ENCODE peak calls at places on chromosome 11, in seven cellular contexts. L is KG1; Q is stimulated activated CD4-positive, alpha-beta T cell treated with anti-CD3 and anti-CD28 coated beads, Interleukin-15, amount 100 ng/mL, for 24 hours; R is suprapubic skin; Y is HFFc6; S is spleen; C is endodermal cell. P is an unnamed sample.

GRCh38 chr11:122170815-122171475 is 54.9 kb upstream of the BLID start:
- DNase-seq in S (no peak), R (no peak), L (no peak), Y (peak; percentile 86), Q (peak; percentile 11), C (no peak), P (no peak)

GRCh38 chr11:66418168-66418985 is 2.5 kb upstream of the NPAS4 start:
- DNase-seq in Q (peak; percentile 87), R (no peak), C (peak; percentile 96), S (no peak), Y (peak; percentile 97), L (peak; percentile 64), P (peak; percentile 59)

GRCh38 chr11:110130642-110131238 is 37.5 kb downstream of the ZC3H12C start:
- DNase-seq in R (no peak), Y (no peak), C (peak; percentile 67), L (no peak), Q (no peak), S (no peak), P (no peak)

GRCh38 chr11:61699737-61700160 is 19.6 kb downstream of the DAGLA start:
- DNase-seq in C (no peak), Y (no peak), Q (no peak), R (no peak), L (no peak), S (no peak), P (no peak)

GRCh38 chr11:19472679-19473078 is 231.9 kb upstream of the E2F8 start:
- DNase-seq in C (no peak), S (no peak), Q (no peak), Y (no peak), R (no peak), L (no peak), P (no peak)

GRCh38 chr11:77065878-77066228 is 918 bp upstream of the CAPN5 start:
- DNase-seq in Q (peak; percentile 28), Y (peak; percentile 53), C (no peak), L (no peak), R (peak; percentile 78), S (no peak), P (no peak)

GRCh38 chr11:816433-816779 is 2.3 kb upstream of the PNPLA2 start:
- DNase-seq in S (no peak), Q (peak; percentile 46), L (no peak), R (no peak), C (peak; percentile 71), Y (no peak), P (no peak)

GRCh38 chr11:66100272-66101037 is 30.4 kb downstream of the PACS1 start:
- DNase-seq in Y (no peak), S (peak; percentile 93), C (no peak), R (peak; percentile 74), L (no peak), Q (peak; percentile 73), P (peak; percentile 54)

GRCh38 chr11:127627629-127628462 is 627.3 kb upstream of the KIRREL3 start:
- DNase-seq in L (no peak), R (no peak), C (no peak), S (no peak), Y (no peak), Q (no peak), P (no peak)

GRCh38 chr11:126355926-126356897 is 726 bp downstream of the ST3GAL4 start:
- DNase-seq in R (peak; percentile 71), C (peak; percentile 74), L (no peak), S (peak; percentile 85), Q (peak; percentile 36), Y (peak; percentile 55), P (peak; percentile 49)

GRCh38 chr11:77821349-77821851 is 456 bp downstream of the AAMDC start:
- DNase-seq in S (peak; percentile 81), Y (peak; percentile 32), R (peak; percentile 69), C (no peak), L (no peak), Q (peak; percentile 23), P (no peak)

GRCh38 chr11:38582756-38583155 is 1984.7 kb upstream of the RAG2 start:
- DNase-seq in Q (no peak), L (no peak), R (no peak), C (no peak), Y (no peak), S (no peak), P (no peak)

GRCh38 chr11:90391756-90392155 is 168.9 kb upstream of the CHORDC1 start:
- DNase-seq in R (no peak), L (no peak), C (no peak), Q (no peak), S (no peak), Y (no peak), P (no peak)

GRCh38 chr11:76664578-76665061 is 5.9 kb downstream of the LRRC32 start:
- DNase-seq in L (no peak), C (peak; percentile 46), S (peak; percentile 85), Y (no peak), R (peak; percentile 55), Q (peak; percentile 29), P (no peak)

GRCh38 chr11:102685311-102685710 is 20.3 kb downstream of the MMP27 start:
- DNase-seq in Q (no peak), S (no peak), C (no peak), Y (no peak), L (no peak), R (no peak), P (no peak)

GRCh38 chr11:116691779-116692178 is 81.0 kb downstream of the BUD13 start:
- DNase-seq in Y (no peak), Q (peak; percentile 73), R (peak; percentile 66), C (peak; percentile 92), L (peak; percentile 16), S (peak; percentile 81), P (peak; percentile 5)

GRCh38 chr11:44957051-44957515 is 6.4 kb upstream of the TP53I11 start:
- DNase-seq in Q (no peak), C (peak; percentile 82), S (no peak), Y (no peak), L (no peak), R (no peak), P (no peak)

GRCh38 chr11:8389034-8389996 is 125.6 kb upstream of the LMO1 start:
- DNase-seq in Y (no peak), R (no peak), Q (no peak), C (no peak), L (no peak), S (no peak), P (no peak)

GRCh38 chr11:106706355-106706754 is 311.9 kb downstream of the GUCY1A2 start:
- DNase-seq in Y (peak; percentile 67), R (no peak), C (no peak), S (no peak), L (no peak), Q (no peak), P (no peak)

GRCh38 chr11:80084614-80085013 is 643.8 kb upstream of the TENM4 start:
- DNase-seq in Y (no peak), S (no peak), R (no peak), L (no peak), Q (no peak), C (no peak), P (no peak)

GRCh38 chr11:108203075-108203474 is 19.4 kb downstream of the NPAT start:
- DNase-seq in Q (no peak), R (no peak), L (no peak), C (no peak), Y (no peak), S (no peak), P (no peak)

GRCh38 chr11:75277991-75278790 is 37.6 kb downstream of the TPBGL start:
- DNase-seq in S (peak; percentile 73), L (no peak), Q (no peak), C (no peak), R (no peak), Y (no peak), P (no peak)

GRCh38 chr11:1491379-1491778 is 4.8 kb upstream of the MOB2 start:
- DNase-seq in L (no peak), Q (no peak), S (peak; percentile 8), Y (no peak), R (no peak), C (no peak), P (no peak)

GRCh38 chr11:68143310-68143689 is 22.1 kb upstream of the CHKA start:
- DNase-seq in C (no peak), R (no peak), L (no peak), S (no peak), Q (no peak), Y (no peak), P (no peak)

GRCh38 chr11:65445101-65445603 is 22.6 kb downstream of the NEAT1 start:
- DNase-seq in Y (no peak), C (peak; percentile 56), L (no peak), S (no peak), R (no peak), Q (no peak), P (no peak)

GRCh38 chr11:126544311-126545056 is 189.0 kb downstream of the ST3GAL4 start:
- DNase-seq in L (no peak), Y (no peak), Q (no peak), C (peak; percentile 91), S (no peak), R (no peak), P (no peak)

GRCh38 chr11:78312712-78313111 is 104.9 kb downstream of the GAB2 start:
- DNase-seq in Y (no peak), L (no peak), R (no peak), S (no peak), C (no peak), Q (no peak), P (no peak)

GRCh38 chr11:71936825-71937224 is 8.0 kb downstream of the RNF121 start:
- DNase-seq in R (no peak), S (no peak), C (no peak), Q (no peak), Y (peak; percentile 28), L (no peak), P (no peak)

GRCh38 chr11:21429401-21429800 is 760.0 kb downstream of the NELL1 start:
- DNase-seq in R (no peak), Q (no peak), L (no peak), S (no peak), C (no peak), Y (no peak), P (no peak)

GRCh38 chr11:29634744-29635143 is 382.1 kb downstream of the KCNA4 start:
- DNase-seq in Q (no peak), C (no peak), Y (no peak), L (no peak), S (no peak), R (no peak), P (no peak)

GRCh38 chr11:116533186-116533825 is 239.5 kb downstream of the BUD13 start:
- DNase-seq in L (no peak), S (no peak), Q (no peak), C (peak; percentile 62), Y (no peak), R (no peak), P (no peak)

GRCh38 chr11:36512016-36512415 is 1.9 kb upstream of the TRAF6 start:
- DNase-seq in L (no peak), C (no peak), Y (no peak), S (no peak), R (no peak), Q (no peak), P (no peak)

GRCh38 chr11:61700221-61700620 is 20.0 kb downstream of the DAGLA start:
- DNase-seq in C (peak; percentile 74), R (no peak), Q (no peak), Y (peak; percentile 40), L (no peak), S (no peak), P (peak; percentile 24)

GRCh38 chr11:12076840-12077534 is 33.4 kb upstream of the MICAL2 start:
- DNase-seq in Y (no peak), C (no peak), Q (no peak), L (no peak), S (no peak), R (peak; percentile 28), P (no peak)

GRCh38 chr11:48172818-48173609 is 43.6 kb upstream of the OR4B1 start:
- DNase-seq in S (peak; percentile 83), R (no peak), L (peak; percentile 6), Q (peak; percentile 76), Y (peak; percentile 43), C (peak; percentile 97), P (peak; percentile 21)

GRCh38 chr11:64250875-64251721 is at the start of gene PLCB3:
- DNase-seq in R (no peak), C (peak; percentile 91), S (peak; percentile 92), Y (no peak), L (peak; percentile 68), Q (peak; percentile 69), P (peak; percentile 46)

GRCh38 chr11:132631956-132632355 is 900.3 kb downstream of the OPCML start:
- DNase-seq in R (no peak), Y (peak; percentile 7), C (no peak), S (no peak), Q (no peak), L (no peak), P (no peak)

P was measured in AML-193.